ENCODE peak calls at places on chromosomes 11 and 22, in ten cellular contexts. One of them, this sample, is unnamed.

GRCh38 chr22:19876314-19876940 is 21.8 kb upstream of the GNB1L start:
- DNase-seq in GM23338: no peak
- DNase-seq in AG09319: no peak
- DNase-seq in astrocyte of the spinal cord: no peak
- DNase-seq in cardiac fibroblast: no peak
- DNase-seq in AG09309: no peak
- DNase-seq in kidney: peak
- DNase-seq in BE2C: peak
- DNase-seq in foreskin fibroblast: peak
- DNase-seq in glutamatergic neuron: peak
- DNase-seq in this sample: no peak

GRCh38 chr11:103544874-103545273 is 435.6 kb downstream of the DYNC2H1 start:
- DNase-seq in glutamatergic neuron: no peak
- DNase-seq in AG09319: no peak
- DNase-seq in cardiac fibroblast: no peak
- DNase-seq in foreskin fibroblast: no peak
- DNase-seq in AG09309: no peak
- DNase-seq in BE2C: no peak
- DNase-seq in GM23338: no peak
- DNase-seq in kidney: no peak
- DNase-seq in astrocyte of the spinal cord: no peak
- DNase-seq in this sample: no peak

GRCh38 chr22:23225724-23226496 is 45.6 kb downstream of the BCR start:
- DNase-seq in glutamatergic neuron: no peak
- DNase-seq in cardiac fibroblast: peak
- DNase-seq in astrocyte of the spinal cord: peak
- DNase-seq in GM23338: no peak
- DNase-seq in AG09309: no peak
- DNase-seq in BE2C: no peak
- DNase-seq in foreskin fibroblast: peak
- DNase-seq in AG09319: no peak
- DNase-seq in kidney: peak
- DNase-seq in this sample: no peak

GRCh38 chr11:27701262-27702105 is 1.2 kb upstream of the BDNF start:
- DNase-seq in foreskin fibroblast: peak
- DNase-seq in BE2C: no peak
- DNase-seq in cardiac fibroblast: peak
- DNase-seq in AG09309: peak
- DNase-seq in AG09319: peak
- DNase-seq in kidney: no peak
- DNase-seq in GM23338: peak
- DNase-seq in glutamatergic neuron: peak
- DNase-seq in astrocyte of the spinal cord: peak
- DNase-seq in this sample: peak

GRCh38 chr22:25742918-25743708 is 1.1 kb downstream of the MYO18B start:
- DNase-seq in BE2C: no peak
- DNase-seq in kidney: no peak
- DNase-seq in AG09309: no peak
- DNase-seq in glutamatergic neuron: no peak
- DNase-seq in cardiac fibroblast: no peak
- DNase-seq in AG09319: no peak
- DNase-seq in astrocyte of the spinal cord: no peak
- DNase-seq in GM23338: no peak
- DNase-seq in foreskin fibroblast: no peak
- DNase-seq in this sample: no peak

GRCh38 chr22:29603358-29604191 is at the start of gene NF2:
- DNase-seq in GM23338: peak
- DNase-seq in BE2C: peak
- DNase-seq in foreskin fibroblast: peak
- DNase-seq in AG09309: peak
- DNase-seq in glutamatergic neuron: peak
- DNase-seq in AG09319: peak
- DNase-seq in cardiac fibroblast: peak
- DNase-seq in astrocyte of the spinal cord: peak
- DNase-seq in kidney: peak
- DNase-seq in this sample: peak

GRCh38 chr22:25069758-25070461 is 117.4 kb downstream of the KIAA1671 start:
- DNase-seq in BE2C: peak
- DNase-seq in AG09309: no peak
- DNase-seq in AG09319: no peak
- DNase-seq in foreskin fibroblast: no peak
- DNase-seq in kidney: no peak
- DNase-seq in glutamatergic neuron: peak
- DNase-seq in GM23338: peak
- DNase-seq in astrocyte of the spinal cord: no peak
- DNase-seq in cardiac fibroblast: no peak
- DNase-seq in this sample: peak

GRCh38 chr22:41021039-41021654 is 70.0 kb downstream of the RBX1 start:
- DNase-seq in glutamatergic neuron: peak
- DNase-seq in AG09319: no peak
- DNase-seq in astrocyte of the spinal cord: no peak
- DNase-seq in cardiac fibroblast: no peak
- DNase-seq in foreskin fibroblast: peak
- DNase-seq in GM23338: peak
- DNase-seq in BE2C: peak
- DNase-seq in AG09309: no peak
- DNase-seq in kidney: peak
- DNase-seq in this sample: peak

GRCh38 chr11:72037554-72038311 is 39.0 kb downstream of the IL18BP start:
- DNase-seq in AG09309: no peak
- DNase-seq in glutamatergic neuron: no peak
- DNase-seq in GM23338: no peak
- DNase-seq in kidney: no peak
- DNase-seq in astrocyte of the spinal cord: no peak
- DNase-seq in cardiac fibroblast: peak
- DNase-seq in AG09319: no peak
- DNase-seq in BE2C: no peak
- DNase-seq in foreskin fibroblast: peak
- DNase-seq in this sample: no peak

GRCh38 chr11:34343153-34343552 is 14.7 kb downstream of the ABTB2 start:
- DNase-seq in AG09309: peak
- DNase-seq in AG09319: no peak
- DNase-seq in cardiac fibroblast: peak
- DNase-seq in foreskin fibroblast: peak
- DNase-seq in astrocyte of the spinal cord: peak
- DNase-seq in GM23338: no peak
- DNase-seq in BE2C: no peak
- DNase-seq in kidney: no peak
- DNase-seq in glutamatergic neuron: no peak
- DNase-seq in this sample: no peak

GRCh38 chr11:118679483-118679882 is at the start of gene TREH:
- DNase-seq in astrocyte of the spinal cord: no peak
- DNase-seq in AG09319: no peak
- DNase-seq in GM23338: no peak
- DNase-seq in BE2C: no peak
- DNase-seq in AG09309: no peak
- DNase-seq in foreskin fibroblast: no peak
- DNase-seq in kidney: no peak
- DNase-seq in glutamatergic neuron: no peak
- DNase-seq in cardiac fibroblast: no peak
- DNase-seq in this sample: no peak

GRCh38 chr11:72700026-72700610 is 25.9 kb upstream of the PDE2A start:
- DNase-seq in GM23338: no peak
- DNase-seq in AG09319: no peak
- DNase-seq in foreskin fibroblast: peak
- DNase-seq in cardiac fibroblast: peak
- DNase-seq in AG09309: no peak
- DNase-seq in kidney: no peak
- DNase-seq in glutamatergic neuron: no peak
- DNase-seq in astrocyte of the spinal cord: peak
- DNase-seq in BE2C: no peak
- DNase-seq in this sample: no peak

GRCh38 chr11:69943066-69943465 is 123.8 kb upstream of the FGF3 start:
- DNase-seq in BE2C: peak
- DNase-seq in foreskin fibroblast: no peak
- DNase-seq in AG09319: no peak
- DNase-seq in astrocyte of the spinal cord: no peak
- DNase-seq in GM23338: peak
- DNase-seq in AG09309: no peak
- DNase-seq in kidney: peak
- DNase-seq in cardiac fibroblast: no peak
- DNase-seq in glutamatergic neuron: no peak
- DNase-seq in this sample: no peak

GRCh38 chr11:24234822-24235508 is 261.9 kb upstream of the LUZP2 start:
- DNase-seq in foreskin fibroblast: peak
- DNase-seq in GM23338: peak
- DNase-seq in BE2C: peak
- DNase-seq in glutamatergic neuron: no peak
- DNase-seq in cardiac fibroblast: peak
- DNase-seq in AG09309: no peak
- DNase-seq in kidney: peak
- DNase-seq in astrocyte of the spinal cord: peak
- DNase-seq in AG09319: no peak
- DNase-seq in this sample: no peak

GRCh38 chr11:123062892-123063395 is 1.0 kb upstream of the HSPA8 start:
- DNase-seq in astrocyte of the spinal cord: no peak
- DNase-seq in BE2C: no peak
- DNase-seq in foreskin fibroblast: peak
- DNase-seq in glutamatergic neuron: no peak
- DNase-seq in GM23338: peak
- DNase-seq in AG09309: peak
- DNase-seq in kidney: no peak
- DNase-seq in AG09319: no peak
- DNase-seq in cardiac fibroblast: no peak
- DNase-seq in this sample: no peak

GRCh38 chr11:93936416-93936815 is 84.7 kb upstream of the HEPHL1 start:
- DNase-seq in AG09309: no peak
- DNase-seq in astrocyte of the spinal cord: no peak
- DNase-seq in kidney: no peak
- DNase-seq in foreskin fibroblast: peak
- DNase-seq in AG09319: no peak
- DNase-seq in glutamatergic neuron: no peak
- DNase-seq in cardiac fibroblast: no peak
- DNase-seq in GM23338: no peak
- DNase-seq in BE2C: peak
- DNase-seq in this sample: peak

DNA sequence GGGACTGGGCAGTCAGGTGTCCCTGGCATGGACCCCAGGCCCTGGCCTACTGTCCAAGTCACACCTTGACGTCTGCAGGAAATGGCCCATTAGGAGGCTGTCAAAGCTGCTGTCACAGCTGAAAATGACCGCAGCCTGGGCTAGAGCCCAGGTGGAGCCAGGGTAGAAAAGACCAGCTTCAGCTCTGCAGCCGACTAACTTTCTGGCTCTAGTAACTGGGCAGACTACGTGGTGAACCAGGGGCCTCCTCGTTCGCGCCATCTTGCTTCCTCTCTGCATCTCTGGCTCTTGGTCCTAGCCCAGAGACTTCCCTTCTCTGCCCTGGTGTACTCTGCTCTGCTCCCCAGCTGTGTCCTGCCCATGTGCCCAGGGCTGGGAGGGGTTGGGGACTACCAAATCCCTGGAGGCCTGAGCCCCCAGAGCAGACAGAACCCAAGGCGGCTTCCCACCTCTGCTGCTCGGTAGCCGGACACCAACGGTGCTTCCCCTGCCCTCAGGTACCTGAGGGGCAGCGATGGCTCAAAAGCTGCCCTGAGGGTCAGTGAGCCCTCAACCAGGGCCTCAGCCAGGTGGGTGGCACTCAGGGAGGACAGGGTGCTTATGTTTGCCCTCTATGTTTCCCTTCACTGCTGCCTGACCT is 19.7 kb downstream of the SART1 start:
- DNase-seq in foreskin fibroblast: no peak
- DNase-seq in cardiac fibroblast: no peak
- DNase-seq in kidney: peak
- DNase-seq in GM23338: no peak
- DNase-seq in AG09309: no peak
- DNase-seq in glutamatergic neuron: no peak
- DNase-seq in BE2C: no peak
- DNase-seq in astrocyte of the spinal cord: no peak
- DNase-seq in AG09319: no peak
- DNase-seq in this sample: no peak
- TF ChIP-seq CTCF in foreskin fibroblast: no peak
- TF ChIP-seq CTCF in cardiac fibroblast: no peak
- TF ChIP-seq CTCF in kidney: no peak
- TF ChIP-seq CTCF in GM23338: no peak
- TF ChIP-seq CTCF in AG09309: no peak
- TF ChIP-seq CTCF in glutamatergic neuron: no peak
- TF ChIP-seq CTCF in BE2C: no peak
- TF ChIP-seq CTCF in astrocyte of the spinal cord: no peak
- TF ChIP-seq CTCF in AG09319: no peak
- TF ChIP-seq CTCF in this sample: no peak

GRCh38 chr11:128752379-128752778 is 58.5 kb downstream of the FLI1 start:
- DNase-seq in AG09309: no peak
- DNase-seq in astrocyte of the spinal cord: no peak
- DNase-seq in GM23338: no peak
- DNase-seq in foreskin fibroblast: no peak
- DNase-seq in AG09319: no peak
- DNase-seq in glutamatergic neuron: no peak
- DNase-seq in cardiac fibroblast: no peak
- DNase-seq in kidney: no peak
- DNase-seq in BE2C: no peak
- DNase-seq in this sample: no peak
- TF ChIP-seq CTCF in AG09309: no peak
- TF ChIP-seq CTCF in astrocyte of the spinal cord: no peak
- TF ChIP-seq CTCF in GM23338: no peak
- TF ChIP-seq CTCF in foreskin fibroblast: no peak
- TF ChIP-seq CTCF in AG09319: no peak
- TF ChIP-seq CTCF in glutamatergic neuron: no peak
- TF ChIP-seq CTCF in cardiac fibroblast: no peak
- TF ChIP-seq CTCF in kidney: no peak
- TF ChIP-seq CTCF in BE2C: no peak
- TF ChIP-seq CTCF in this sample: no peak

GRCh38 chr11:44950625-44951472 is at the start of gene TP53I11:
- DNase-seq in kidney: peak
- DNase-seq in BE2C: peak
- DNase-seq in glutamatergic neuron: peak
- DNase-seq in AG09309: no peak
- DNase-seq in astrocyte of the spinal cord: no peak
- DNase-seq in AG09319: peak
- DNase-seq in GM23338: no peak
- DNase-seq in cardiac fibroblast: peak
- DNase-seq in foreskin fibroblast: peak
- DNase-seq in this sample: peak
- TF ChIP-seq CTCF in kidney: peak
- TF ChIP-seq CTCF in BE2C: peak
- TF ChIP-seq CTCF in glutamatergic neuron: peak
- TF ChIP-seq CTCF in AG09309: peak
- TF ChIP-seq CTCF in astrocyte of the spinal cord: peak
- TF ChIP-seq CTCF in AG09319: peak
- TF ChIP-seq CTCF in GM23338: peak
- TF ChIP-seq CTCF in cardiac fibroblast: peak
- TF ChIP-seq CTCF in foreskin fibroblast: peak
- TF ChIP-seq CTCF in this sample: peak

DNA sequence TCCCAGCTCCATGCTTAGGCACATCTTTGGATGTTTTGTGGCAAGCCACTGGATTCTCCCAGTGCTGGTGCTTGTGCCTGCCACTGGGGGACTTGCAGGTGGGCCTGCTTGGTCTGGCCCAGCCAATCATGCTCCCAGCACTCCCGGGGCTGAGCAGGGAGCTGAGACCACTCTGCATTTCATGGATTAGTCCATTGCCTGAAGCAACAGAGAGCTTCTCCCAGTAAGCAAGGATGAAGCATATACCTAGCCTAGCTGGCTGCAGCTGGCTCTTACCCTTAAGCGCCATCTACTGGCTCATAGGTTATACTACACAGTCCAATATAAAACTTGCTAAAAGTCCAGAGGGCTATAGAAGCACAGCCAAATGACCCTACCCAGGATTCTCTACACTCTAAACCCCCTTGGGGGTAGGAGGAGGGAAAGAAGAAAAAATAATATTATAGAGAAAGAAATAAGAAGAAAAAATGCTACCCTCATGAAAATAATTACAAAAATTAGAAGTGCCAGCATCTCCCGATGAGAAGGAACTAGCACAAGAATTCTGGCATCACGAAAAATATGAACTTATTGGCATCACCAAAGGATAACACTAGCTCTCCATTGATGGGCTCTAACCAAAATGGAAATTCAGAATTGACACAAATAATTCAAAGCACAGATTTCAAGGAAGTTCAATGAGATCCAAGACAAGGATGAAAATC is 275.3 kb downstream of the C11orf87 start:
- DNase-seq in cardiac fibroblast: peak
- DNase-seq in GM23338: peak
- DNase-seq in kidney: no peak
- DNase-seq in BE2C: peak
- DNase-seq in astrocyte of the spinal cord: peak
- DNase-seq in AG09309: peak
- DNase-seq in foreskin fibroblast: peak
- DNase-seq in glutamatergic neuron: no peak
- DNase-seq in AG09319: peak
- DNase-seq in this sample: peak
- TF ChIP-seq CTCF in cardiac fibroblast: peak
- TF ChIP-seq CTCF in GM23338: peak
- TF ChIP-seq CTCF in kidney: peak
- TF ChIP-seq CTCF in BE2C: peak
- TF ChIP-seq CTCF in astrocyte of the spinal cord: peak
- TF ChIP-seq CTCF in AG09309: peak
- TF ChIP-seq CTCF in foreskin fibroblast: peak
- TF ChIP-seq CTCF in glutamatergic neuron: peak
- TF ChIP-seq CTCF in AG09319: peak
- TF ChIP-seq CTCF in this sample: peak